ENCODE peak calls at places on chromosomes 16 and 17, in five cellular contexts. Z is HCT116, Y is HepG2, R is A549, V is body of pancreas. N is an unnamed sample.

GRCh38 chr17:78144736-78145641 is 1.2 kb upstream of the C17orf99 start:
- ATAC-seq in Y (peak; percentile 75), Z (no peak), V (peak; percentile 83), R (peak; percentile 10), N (peak; percentile 14)

GRCh38 chr17:58492238-58493121 is 4.3 kb upstream of the HSF5 start:
- ATAC-seq in V (no peak), R (no peak), Y (no peak), Z (peak; percentile 38), N (no peak)

GRCh38 chr17:40588557-40588956 is 23.3 kb upstream of the CCR7 start:
- ATAC-seq in R (no peak), V (no peak), Y (no peak), Z (no peak), N (no peak)

GRCh38 chr16:11155284-11155806 is 100.7 kb downstream of the SOCS1 start:
- ATAC-seq in V (no peak), Y (no peak), Z (no peak), R (no peak), N (no peak)

GRCh38 chr16:12735805-12736204 is 67.9 kb downstream of the CPPED1 start:
- ATAC-seq in V (no peak), R (peak; percentile 39), Z (peak; percentile 40), Y (peak; percentile 46), N (no peak)

GRCh38 chr16:87627542-87628245 is 25.4 kb downstream of the JPH3 start:
- ATAC-seq in R (peak; percentile 9), Y (no peak), V (no peak), Z (no peak), N (no peak)

GRCh38 chr16:68299571-68300453 is 10.9 kb downstream of the SLC7A6OS start:
- ATAC-seq in V (no peak), Y (no peak), Z (no peak), R (no peak), N (no peak)

GRCh38 chr16:82660078-82660645 is 33.4 kb downstream of the CDH13 start:
- ATAC-seq in V (no peak), Y (no peak), Z (no peak), R (no peak), N (no peak)

GRCh38 chr16:87125206-87126155 is 191.7 kb downstream of the C16orf95 start:
- ATAC-seq in V (no peak), R (no peak), Y (no peak), Z (no peak), N (no peak)

GRCh38 chr16:21208429-21208828 is 2.9 kb downstream of the ZP2 start:
- ATAC-seq in R (no peak), Y (no peak), Z (no peak), V (no peak), N (no peak)

GRCh38 chr16:53152321-53152720 is 97.5 kb downstream of the CHD9 start:
- ATAC-seq in Z (no peak), Y (no peak), V (no peak), R (no peak), N (no peak)

GRCh38 chr17:47970725-47971511 is at the start of gene CDK5RAP3:
- ATAC-seq in V (peak; percentile 95), Z (peak; percentile 93), Y (peak; percentile 97), R (peak; percentile 96), N (peak; percentile 99)

GRCh38 chr17:32774286-32775084 is 102.4 kb downstream of the MYO1D start:
- ATAC-seq in Z (no peak), V (no peak), Y (no peak), R (no peak), N (no peak)

GRCh38 chr17:50482516-50482915 is 3.9 kb downstream of the RSAD1 start:
- ATAC-seq in Y (peak; percentile 50), R (peak; percentile 51), Z (peak; percentile 58), V (peak; percentile 75), N (peak; percentile 86)

GRCh38 chr17:19724501-19725420 is 8.4 kb upstream of the SLC47A2 start:
- ATAC-seq in Z (no peak), Y (no peak), R (no peak), V (no peak), N (no peak)

GRCh38 chr17:48491527-48492273 is 39.1 kb downstream of the HOXB1 start:
- ATAC-seq in R (no peak), Z (no peak), V (no peak), Y (no peak), N (no peak)

GRCh38 chr16:23334421-23334853 is 32.3 kb downstream of the SCNN1B start:
- ATAC-seq in Z (no peak), Y (no peak), V (no peak), R (no peak), N (no peak)

GRCh38 chr16:15979801-15980200 is 30.4 kb downstream of the ABCC1 start:
- ATAC-seq in V (no peak), Y (no peak), Z (no peak), R (no peak), N (no peak)

DNA sequence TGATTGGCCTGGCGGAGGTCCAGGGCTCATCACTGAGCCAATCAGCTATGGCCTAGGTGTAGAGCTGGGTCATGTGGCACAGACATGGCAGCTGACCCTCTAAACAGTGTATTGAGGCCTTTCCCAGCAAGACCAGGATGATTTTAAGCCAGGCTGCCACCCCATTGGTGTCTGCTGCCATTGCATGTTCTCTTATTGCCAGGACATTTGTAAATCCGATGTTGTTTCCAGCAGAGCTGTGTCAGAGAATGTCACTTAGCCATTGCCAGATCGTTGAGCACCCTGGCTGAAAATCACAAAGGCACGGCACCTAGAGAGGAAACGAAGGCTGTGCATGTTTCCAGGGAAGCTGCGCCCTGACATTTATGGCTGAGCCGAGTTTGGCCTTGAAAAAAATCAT is 33.4 kb downstream of the RBFOX1 start:
- ATAC-seq in R (no peak), Z (no peak), V (no peak), Y (no peak), N (no peak)
- H3K27ac ChIP-seq in R (no peak overlapping the region), Z (no peak overlapping the region), V (no peak overlapping the region), Y (no peak overlapping the region), N (no peak overlapping the region)

DNA sequence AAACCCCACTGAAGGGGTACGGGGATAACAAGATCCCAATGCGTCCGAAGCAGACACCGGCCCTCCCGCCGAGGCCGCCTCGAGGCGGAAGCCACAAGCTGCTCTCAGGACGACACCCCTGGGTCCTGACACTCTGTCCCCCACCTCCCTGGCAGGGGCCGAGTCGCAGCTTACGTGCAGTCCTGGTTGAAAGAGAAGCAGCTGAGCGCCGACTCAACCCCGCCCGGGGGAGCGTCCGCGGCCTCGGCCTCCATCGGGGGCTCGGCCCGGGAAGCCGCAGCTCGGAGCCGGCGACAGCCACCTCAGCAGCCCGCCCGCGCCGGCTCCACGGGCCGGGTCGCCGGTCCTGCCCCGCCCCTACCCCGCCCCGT is at the start of gene WIPI1:
- ATAC-seq in R (peak; percentile 67), Y (peak; percentile 75), Z (peak; percentile 54), V (peak; percentile 16), N (peak; percentile 17)
- TF ChIP-seq POLR2A in R (peak; percentile 28), Y (no peak), Z (no peak), V (no peak), N (peak; percentile 67)

GRCh38 chr17:79851461-79851817 is 12.2 kb upstream of the CBX4 start:
- ATAC-seq in Y (no peak), R (no peak), V (peak; percentile 59), Z (peak; percentile 60), N (no peak)
- H3K27ac ChIP-seq in Y (no peak overlapping the region), R (peak overlapping the region; percentile 71), V (no peak overlapping the region), Z (peak overlapping the region; percentile 69), N (no peak overlapping the region)

DNA sequence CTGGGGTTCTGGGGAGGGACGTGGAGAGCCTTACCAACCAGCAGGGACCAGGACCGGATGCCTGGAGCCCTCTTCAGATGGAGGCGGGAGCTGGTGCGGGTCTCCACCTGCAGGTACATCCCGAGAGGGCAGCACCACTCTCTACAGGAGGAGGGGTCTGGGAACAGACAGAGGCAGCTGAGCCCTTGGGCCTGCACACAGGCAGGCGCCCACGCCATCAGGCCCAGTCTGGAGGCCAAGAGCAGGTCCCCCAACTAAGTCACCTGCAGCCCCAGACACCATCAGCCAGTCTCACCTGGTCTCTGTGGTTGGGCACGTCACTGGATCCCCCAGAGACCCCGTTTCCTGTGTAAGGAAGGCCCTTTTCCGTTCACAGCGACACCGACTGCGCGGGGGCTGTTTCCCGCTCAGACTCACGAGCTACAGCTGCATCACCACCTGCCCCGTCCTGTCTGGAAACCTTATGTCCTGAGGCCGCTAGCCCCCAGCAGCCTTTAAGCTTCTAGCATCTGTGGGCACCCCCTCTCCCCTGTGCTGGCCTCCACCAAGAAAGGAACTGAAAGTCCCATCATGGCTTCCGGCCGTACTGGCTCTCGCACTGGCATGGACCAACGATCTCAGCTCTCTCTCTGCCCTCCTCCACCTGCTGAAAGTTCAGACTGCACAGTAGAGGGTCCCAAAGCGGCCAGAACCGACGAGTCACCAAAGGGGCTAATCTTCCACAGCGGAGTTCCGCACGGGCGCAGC is 1.2 kb downstream of the CYBC1 start:
- ATAC-seq in Y (peak; percentile 11), Z (no peak), V (no peak), R (no peak), N (no peak)
- TF ChIP-seq POLR2A in Y (no peak), Z (no peak), V (no peak), R (no peak), N (no peak)

GRCh38 chr17:38715216-38715943 is 10.3 kb downstream of the MLLT6 start:
- ATAC-seq in Z (no peak), R (no peak), Y (no peak), V (no peak), N (no peak)

GRCh38 chr17:38712593-38712992 is 7.5 kb downstream of the MLLT6 start:
- ATAC-seq in Y (no peak), V (no peak), R (no peak), Z (no peak), N (no peak)

GRCh38 chr17:38711792-38712571 is 6.9 kb downstream of the MLLT6 start:
- ATAC-seq in V (peak; percentile 39), Z (no peak), R (no peak), Y (no peak), N (no peak)

GRCh38 chr17:38710985-38711384 is 5.9 kb downstream of the MLLT6 start:
- ATAC-seq in Y (peak; percentile 5), R (peak; percentile 2), V (no peak), Z (no peak), N (no peak)

DNA sequence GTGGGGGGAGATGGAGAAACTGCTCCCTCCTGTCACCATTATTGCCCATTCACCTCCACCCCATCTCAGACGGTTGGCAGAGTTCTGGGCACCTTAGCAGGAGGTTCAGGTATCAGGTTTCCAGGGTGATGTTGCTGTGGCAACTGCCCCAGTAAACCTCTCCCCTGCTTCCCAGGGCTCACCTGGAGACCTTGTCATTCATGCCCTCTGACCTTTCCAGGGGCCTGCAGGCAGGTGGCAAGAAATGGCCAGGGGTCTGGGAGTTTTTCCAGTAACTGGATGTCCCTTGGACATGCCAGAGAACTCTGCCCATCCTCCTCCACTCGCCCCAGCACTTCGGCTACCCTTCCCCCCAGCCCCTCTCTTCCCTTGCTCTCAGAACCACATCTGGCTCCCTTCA is 8.4 kb downstream of the MLLT6 start:
- ATAC-seq in Z (no peak), V (no peak), R (no peak), Y (no peak), N (no peak)
- H3K27ac ChIP-seq in Z (no peak overlapping the region), V (no peak overlapping the region), R (no peak overlapping the region), Y (no peak overlapping the region), N (no peak overlapping the region)

N was measured in gastroesophageal sphincter.